ENCODE peak calls at places on chromosomes 1 and 21, in five cellular contexts. O is activated CD8-positive, alpha-beta memory T cell treated with anti-CD3 and anti-CD28 coated beads for 24 hours; V is stimulated activated CD4-positive, alpha-beta T cell treated with anti-CD3 and anti-CD28 coated beads, TNF-alpha, amount 100 ng/mL, for 4 hours; E is progenitor cell of endocrine pancreas; D is hepatic stellate cell. F is an unnamed sample.

GRCh38 chr1:160953030-160953429 is 1.6 kb downstream of the ITLN2 start:
- DNase-seq in O (no peak), E (no peak), V (no peak), D (no peak), F (no peak)

GRCh38 chr1:6519491-6519934 is 28.0 kb upstream of the PLEKHG5 start:
- DNase-seq in D (no peak), V (no peak), O (no peak), E (no peak), F (no peak)

GRCh38 chr1:221888218-221888617 is 146.3 kb upstream of the DUSP10 start:
- DNase-seq in O (no peak), E (no peak), V (no peak), D (no peak), F (no peak)

GRCh38 chr21:39048574-39048973 is 134.7 kb downstream of the PSMG1 start:
- DNase-seq in D (no peak), V (no peak), O (no peak), E (no peak), F (peak; percentile 43)

GRCh38 chr1:17831619-17832018 is 76.5 kb downstream of the ACTL8 start:
- DNase-seq in D (peak; percentile 48), E (peak; percentile 57), V (no peak), O (peak; percentile 21), F (peak; percentile 48)

GRCh38 chr1:36516372-36517018 is 33.8 kb upstream of the CSF3R start:
- DNase-seq in D (peak; percentile 82), O (peak; percentile 73), E (peak; percentile 20), V (peak; percentile 3), F (peak; percentile 26)

GRCh38 chr1:198676253-198676652 is 37.4 kb downstream of the PTPRC start:
- DNase-seq in E (no peak), O (no peak), V (no peak), D (no peak), F (no peak)

GRCh38 chr1:159821171-159821867 is 5.4 kb upstream of the SLAMF8 start:
- DNase-seq in V (no peak), E (no peak), O (peak; percentile 68), D (peak; percentile 55), F (no peak)

GRCh38 chr21:44473915-44474555 is 18.7 kb downstream of the LRRC3 start:
- DNase-seq in V (no peak), O (no peak), D (no peak), E (no peak), F (no peak)

GRCh38 chr1:220809704-220810103 is 23.0 kb downstream of the MTARC1 start:
- DNase-seq in V (no peak), E (no peak), O (no peak), D (no peak), F (no peak)

GRCh38 chr1:42931911-42932422 is 26.7 kb downstream of the SLC2A1 start:
- DNase-seq in E (no peak), D (no peak), V (peak; percentile 47), O (peak; percentile 91), F (no peak)

GRCh38 chr1:178912597-178912996 is 41.7 kb upstream of the ANGPTL1 start:
- DNase-seq in V (no peak), O (no peak), D (no peak), E (no peak), F (no peak)

GRCh38 chr1:224106568-224107281 is 7.2 kb upstream of the FBXO28 start:
- DNase-seq in E (no peak), D (peak; percentile 47), V (no peak), O (no peak), F (peak; percentile 36)

GRCh38 chr1:157407367-157407766 is 144.9 kb downstream of the FCRL5 start:
- DNase-seq in D (no peak), E (no peak), O (no peak), V (no peak), F (no peak)

GRCh38 chr1:150072959-150073358 is 5.4 kb downstream of the VPS45 start:
- DNase-seq in E (no peak), O (no peak), V (no peak), D (peak; percentile 24), F (no peak)

GRCh38 chr21:45528028-45528705 is 14.1 kb downstream of the SLC19A1 start:
- DNase-seq in O (peak; percentile 40), V (no peak), D (no peak), E (no peak), F (no peak)

GRCh38 chr1:84223751-84224432 is 77.6 kb upstream of the SAMD13 start:
- DNase-seq in V (no peak), D (no peak), E (no peak), O (no peak), F (no peak)

GRCh38 chr1:59159557-59160203 is 137.2 kb upstream of the FGGY start:
- DNase-seq in E (no peak), D (no peak), O (no peak), V (no peak), F (no peak)

GRCh38 chr1:31183927-31184554 is 55.6 kb downstream of the NKAIN1 start:
- DNase-seq in O (peak; percentile 58), E (peak; percentile 62), V (no peak), D (peak; percentile 43), F (peak; percentile 29)

GRCh38 chr1:244271909-244272308 is 179.8 kb downstream of the ADSS2 start:
- DNase-seq in E (no peak), V (no peak), D (no peak), O (peak; percentile 52), F (no peak)

GRCh38 chr1:9449976-9450696 is 89.1 kb upstream of the SLC25A33 start:
- DNase-seq in E (no peak), V (no peak), O (no peak), D (no peak), F (no peak)

GRCh38 chr1:70517444-70517843 is 106.4 kb downstream of the CTH start:
- DNase-seq in D (no peak), O (no peak), E (no peak), V (no peak), F (no peak)

GRCh38 chr1:21338568-21339401 is 48.5 kb upstream of the ECE1 start:
- DNase-seq in V (no peak), E (peak; percentile 48), O (no peak), D (no peak), F (no peak)

GRCh38 chr1:232260045-232260444 is 369.9 kb downstream of the SIPA1L2 start:
- DNase-seq in D (no peak), E (no peak), O (no peak), V (no peak), F (no peak)

GRCh38 chr1:57623039-57623790 is 199.4 kb upstream of the DAB1 start:
- DNase-seq in D (peak; percentile 6), V (no peak), O (no peak), E (no peak), F (no peak)

GRCh38 chr1:170670751-170671628 is 7.1 kb downstream of the PRRX1 start:
- DNase-seq in E (peak; percentile 49), D (peak; percentile 43), V (no peak), O (no peak), F (peak; percentile 56)

GRCh38 chr1:217078010-217078704 is 354.9 kb upstream of the ESRRG start:
- DNase-seq in E (no peak), D (no peak), O (no peak), V (no peak), F (no peak)

GRCh38 chr1:167973832-167974231 is 37.0 kb upstream of the MPC2 start:
- DNase-seq in O (no peak), E (no peak), D (no peak), V (no peak), F (no peak)

GRCh38 chr1:112446411-112446810 is 50.4 kb downstream of the CTTNBP2NL start:
- DNase-seq in V (no peak), O (no peak), E (no peak), D (no peak), F (no peak)

GRCh38 chr1:91091812-91092211 is 70.0 kb upstream of the ZNF644 start:
- DNase-seq in O (no peak), E (no peak), D (no peak), V (no peak), F (no peak)

GRCh38 chr21:25895565-25896205 is 160.9 kb downstream of the GABPA start:
- DNase-seq in E (no peak), O (no peak), D (no peak), V (no peak), F (no peak)

GRCh38 chr1:47707887-47708535 is 270.2 kb downstream of the FOXD2 start:
- DNase-seq in O (no peak), E (no peak), V (no peak), D (no peak), F (no peak)

GRCh38 chr1:218658294-218658693 is 313.2 kb downstream of the TGFB2 start:
- DNase-seq in V (no peak), O (no peak), E (no peak), D (no peak), F (no peak)

F was measured in brain microvascular endothelial cell.